ENCODE peak calls at places on chromosomes 12 and 14, in nine cellular contexts. One of them, this sample, is unnamed.

GRCh38 chr12:122867701-122868461 is 28.0 kb downstream of the VPS37B start:
- DNase-seq in CD8-positive, alpha-beta memory T cell: no peak
- DNase-seq in CD8-positive, alpha-beta T cell: peak
- DNase-seq in heart right ventricle: peak
- DNase-seq in upper lobe of right lung: peak
- DNase-seq in psoas muscle: peak
- DNase-seq in CD4-positive, CD25-positive, alpha-beta regulatory T cell: no peak
- DNase-seq in ovary: no peak
- DNase-seq in right cardiac atrium: peak
- DNase-seq in this sample: no peak

GRCh38 chr12:93441111-93441616 is 583 bp downstream of the UBE2N start:
- DNase-seq in right cardiac atrium: peak
- DNase-seq in ovary: peak
- DNase-seq in heart right ventricle: peak
- DNase-seq in CD8-positive, alpha-beta T cell: peak
- DNase-seq in psoas muscle: peak
- DNase-seq in CD8-positive, alpha-beta memory T cell: peak
- DNase-seq in CD4-positive, CD25-positive, alpha-beta regulatory T cell: peak
- DNase-seq in upper lobe of right lung: peak
- DNase-seq in this sample: peak

GRCh38 chr14:104665663-104666522 is 23.5 kb upstream of the INF2 start:
- DNase-seq in heart right ventricle: no peak
- DNase-seq in psoas muscle: no peak
- DNase-seq in CD4-positive, CD25-positive, alpha-beta regulatory T cell: peak
- DNase-seq in upper lobe of right lung: peak
- DNase-seq in ovary: no peak
- DNase-seq in CD8-positive, alpha-beta memory T cell: peak
- DNase-seq in right cardiac atrium: peak
- DNase-seq in CD8-positive, alpha-beta T cell: peak
- DNase-seq in this sample: peak

GRCh38 chr12:22230280-22230794 is 104.2 kb downstream of the ST8SIA1 start:
- DNase-seq in heart right ventricle: no peak
- DNase-seq in CD8-positive, alpha-beta T cell: no peak
- DNase-seq in ovary: no peak
- DNase-seq in upper lobe of right lung: no peak
- DNase-seq in psoas muscle: no peak
- DNase-seq in right cardiac atrium: no peak
- DNase-seq in CD8-positive, alpha-beta memory T cell: no peak
- DNase-seq in CD4-positive, CD25-positive, alpha-beta regulatory T cell: no peak
- DNase-seq in this sample: no peak

GRCh38 chr12:66002812-66003211 is 127.7 kb downstream of the LLPH start:
- DNase-seq in CD8-positive, alpha-beta T cell: no peak
- DNase-seq in right cardiac atrium: no peak
- DNase-seq in CD8-positive, alpha-beta memory T cell: no peak
- DNase-seq in heart right ventricle: no peak
- DNase-seq in ovary: no peak
- DNase-seq in CD4-positive, CD25-positive, alpha-beta regulatory T cell: no peak
- DNase-seq in upper lobe of right lung: no peak
- DNase-seq in psoas muscle: no peak
- DNase-seq in this sample: no peak

GRCh38 chr14:50083467-50084337 is 32.7 kb downstream of the VCPKMT start:
- DNase-seq in CD8-positive, alpha-beta T cell: peak
- DNase-seq in CD4-positive, CD25-positive, alpha-beta regulatory T cell: peak
- DNase-seq in right cardiac atrium: no peak
- DNase-seq in CD8-positive, alpha-beta memory T cell: peak
- DNase-seq in upper lobe of right lung: peak
- DNase-seq in heart right ventricle: no peak
- DNase-seq in psoas muscle: no peak
- DNase-seq in ovary: no peak
- DNase-seq in this sample: no peak

GRCh38 chr14:102659797-102660196 is 67.3 kb downstream of the RCOR1 start:
- DNase-seq in psoas muscle: no peak
- DNase-seq in right cardiac atrium: no peak
- DNase-seq in CD8-positive, alpha-beta T cell: no peak
- DNase-seq in upper lobe of right lung: no peak
- DNase-seq in heart right ventricle: no peak
- DNase-seq in ovary: no peak
- DNase-seq in CD4-positive, CD25-positive, alpha-beta regulatory T cell: no peak
- DNase-seq in CD8-positive, alpha-beta memory T cell: no peak
- DNase-seq in this sample: no peak

GRCh38 chr14:49553892-49554291 is 32.3 kb downstream of the RPS29 start:
- DNase-seq in CD8-positive, alpha-beta memory T cell: no peak
- DNase-seq in psoas muscle: no peak
- DNase-seq in ovary: no peak
- DNase-seq in CD4-positive, CD25-positive, alpha-beta regulatory T cell: no peak
- DNase-seq in right cardiac atrium: no peak
- DNase-seq in CD8-positive, alpha-beta T cell: no peak
- DNase-seq in heart right ventricle: no peak
- DNase-seq in upper lobe of right lung: no peak
- DNase-seq in this sample: no peak

GRCh38 chr12:12467222-12467621 is 95.4 kb downstream of the DUSP16 start:
- DNase-seq in CD8-positive, alpha-beta memory T cell: no peak
- DNase-seq in CD4-positive, CD25-positive, alpha-beta regulatory T cell: peak
- DNase-seq in psoas muscle: no peak
- DNase-seq in ovary: no peak
- DNase-seq in CD8-positive, alpha-beta T cell: peak
- DNase-seq in upper lobe of right lung: no peak
- DNase-seq in right cardiac atrium: no peak
- DNase-seq in heart right ventricle: no peak
- DNase-seq in this sample: no peak

GRCh38 chr12:105047303-105047702 is 37.0 kb downstream of the ALDH1L2 start:
- DNase-seq in CD8-positive, alpha-beta memory T cell: no peak
- DNase-seq in ovary: no peak
- DNase-seq in heart right ventricle: no peak
- DNase-seq in CD8-positive, alpha-beta T cell: no peak
- DNase-seq in psoas muscle: no peak
- DNase-seq in upper lobe of right lung: no peak
- DNase-seq in CD4-positive, CD25-positive, alpha-beta regulatory T cell: no peak
- DNase-seq in right cardiac atrium: no peak
- DNase-seq in this sample: no peak

GRCh38 chr14:57199911-57200310 is 68.8 kb downstream of the EXOC5 start:
- DNase-seq in CD4-positive, CD25-positive, alpha-beta regulatory T cell: no peak
- DNase-seq in right cardiac atrium: no peak
- DNase-seq in psoas muscle: no peak
- DNase-seq in CD8-positive, alpha-beta memory T cell: no peak
- DNase-seq in ovary: no peak
- DNase-seq in heart right ventricle: no peak
- DNase-seq in CD8-positive, alpha-beta T cell: no peak
- DNase-seq in upper lobe of right lung: no peak
- DNase-seq in this sample: no peak

GRCh38 chr12:68007023-68007422 is 17.8 kb downstream of the IFNG-AS1 start:
- DNase-seq in ovary: no peak
- DNase-seq in CD4-positive, CD25-positive, alpha-beta regulatory T cell: no peak
- DNase-seq in right cardiac atrium: no peak
- DNase-seq in upper lobe of right lung: no peak
- DNase-seq in psoas muscle: no peak
- DNase-seq in CD8-positive, alpha-beta T cell: no peak
- DNase-seq in CD8-positive, alpha-beta memory T cell: no peak
- DNase-seq in heart right ventricle: no peak
- DNase-seq in this sample: no peak

GRCh38 chr12:27824126-27824842 is 44.2 kb upstream of the MANSC4 start:
- DNase-seq in CD4-positive, CD25-positive, alpha-beta regulatory T cell: no peak
- DNase-seq in heart right ventricle: no peak
- DNase-seq in CD8-positive, alpha-beta memory T cell: no peak
- DNase-seq in right cardiac atrium: no peak
- DNase-seq in CD8-positive, alpha-beta T cell: no peak
- DNase-seq in ovary: no peak
- DNase-seq in psoas muscle: no peak
- DNase-seq in upper lobe of right lung: no peak
- DNase-seq in this sample: no peak

GRCh38 chr12:67220065-67220464 is 49.1 kb upstream of the CAND1 start:
- DNase-seq in CD8-positive, alpha-beta T cell: no peak
- DNase-seq in CD4-positive, CD25-positive, alpha-beta regulatory T cell: no peak
- DNase-seq in heart right ventricle: no peak
- DNase-seq in ovary: no peak
- DNase-seq in right cardiac atrium: peak
- DNase-seq in psoas muscle: no peak
- DNase-seq in upper lobe of right lung: no peak
- DNase-seq in CD8-positive, alpha-beta memory T cell: no peak
- DNase-seq in this sample: no peak

GRCh38 chr12:8785499-8785898 is 36.9 kb upstream of the A2ML1 start:
- DNase-seq in ovary: no peak
- DNase-seq in upper lobe of right lung: no peak
- DNase-seq in psoas muscle: no peak
- DNase-seq in CD4-positive, CD25-positive, alpha-beta regulatory T cell: no peak
- DNase-seq in CD8-positive, alpha-beta memory T cell: no peak
- DNase-seq in right cardiac atrium: no peak
- DNase-seq in heart right ventricle: no peak
- DNase-seq in CD8-positive, alpha-beta T cell: no peak
- DNase-seq in this sample: no peak

GRCh38 chr12:92538970-92539749 is 163.6 kb upstream of the PLEKHG7 start:
- DNase-seq in CD4-positive, CD25-positive, alpha-beta regulatory T cell: no peak
- DNase-seq in CD8-positive, alpha-beta T cell: no peak
- DNase-seq in psoas muscle: no peak
- DNase-seq in CD8-positive, alpha-beta memory T cell: no peak
- DNase-seq in right cardiac atrium: no peak
- DNase-seq in ovary: no peak
- DNase-seq in upper lobe of right lung: no peak
- DNase-seq in heart right ventricle: no peak
- DNase-seq in this sample: no peak

GRCh38 chr12:130303781-130304180 is 33.9 kb upstream of the PIWIL1 start:
- DNase-seq in psoas muscle: no peak
- DNase-seq in upper lobe of right lung: no peak
- DNase-seq in CD8-positive, alpha-beta T cell: no peak
- DNase-seq in right cardiac atrium: no peak
- DNase-seq in CD4-positive, CD25-positive, alpha-beta regulatory T cell: no peak
- DNase-seq in CD8-positive, alpha-beta memory T cell: no peak
- DNase-seq in ovary: no peak
- DNase-seq in heart right ventricle: no peak
- DNase-seq in this sample: no peak

GRCh38 chr14:93430889-93431670 is at the start of gene UNC79:
- DNase-seq in ovary: no peak
- DNase-seq in right cardiac atrium: peak
- DNase-seq in psoas muscle: peak
- DNase-seq in CD8-positive, alpha-beta memory T cell: no peak
- DNase-seq in CD8-positive, alpha-beta T cell: no peak
- DNase-seq in heart right ventricle: no peak
- DNase-seq in CD4-positive, CD25-positive, alpha-beta regulatory T cell: no peak
- DNase-seq in upper lobe of right lung: no peak
- DNase-seq in this sample: no peak

GRCh38 chr12:116318738-116319050 is 41.2 kb upstream of the MED13L start:
- DNase-seq in right cardiac atrium: no peak
- DNase-seq in psoas muscle: no peak
- DNase-seq in heart right ventricle: no peak
- DNase-seq in ovary: no peak
- DNase-seq in CD8-positive, alpha-beta T cell: no peak
- DNase-seq in upper lobe of right lung: no peak
- DNase-seq in CD4-positive, CD25-positive, alpha-beta regulatory T cell: no peak
- DNase-seq in CD8-positive, alpha-beta memory T cell: no peak
- DNase-seq in this sample: no peak
- H3K27ac ChIP-seq in right cardiac atrium: no peak
- H3K27ac ChIP-seq in psoas muscle: peak
- H3K27ac ChIP-seq in heart right ventricle: no peak
- H3K27ac ChIP-seq in ovary: no peak
- H3K27ac ChIP-seq in CD8-positive, alpha-beta T cell: no peak
- H3K27ac ChIP-seq in upper lobe of right lung: peak
- H3K27ac ChIP-seq in CD4-positive, CD25-positive, alpha-beta regulatory T cell: no peak
- H3K27ac ChIP-seq in CD8-positive, alpha-beta memory T cell: no peak
- H3K27ac ChIP-seq in this sample: peak

GRCh38 chr12:6373022-6373787 is 2.2 kb downstream of the SCNN1A start:
- DNase-seq in ovary: no peak
- DNase-seq in upper lobe of right lung: no peak
- DNase-seq in CD4-positive, CD25-positive, alpha-beta regulatory T cell: no peak
- DNase-seq in CD8-positive, alpha-beta memory T cell: no peak
- DNase-seq in CD8-positive, alpha-beta T cell: no peak
- DNase-seq in psoas muscle: no peak
- DNase-seq in heart right ventricle: no peak
- DNase-seq in right cardiac atrium: peak
- DNase-seq in this sample: peak
- H3K27ac ChIP-seq in ovary: no peak
- H3K27ac ChIP-seq in upper lobe of right lung: peak
- H3K27ac ChIP-seq in CD4-positive, CD25-positive, alpha-beta regulatory T cell: no peak
- H3K27ac ChIP-seq in CD8-positive, alpha-beta memory T cell: no peak
- H3K27ac ChIP-seq in CD8-positive, alpha-beta T cell: no peak
- H3K27ac ChIP-seq in psoas muscle: peak
- H3K27ac ChIP-seq in heart right ventricle: no peak
- H3K27ac ChIP-seq in right cardiac atrium: no peak
- H3K27ac ChIP-seq in this sample: no peak

DNA sequence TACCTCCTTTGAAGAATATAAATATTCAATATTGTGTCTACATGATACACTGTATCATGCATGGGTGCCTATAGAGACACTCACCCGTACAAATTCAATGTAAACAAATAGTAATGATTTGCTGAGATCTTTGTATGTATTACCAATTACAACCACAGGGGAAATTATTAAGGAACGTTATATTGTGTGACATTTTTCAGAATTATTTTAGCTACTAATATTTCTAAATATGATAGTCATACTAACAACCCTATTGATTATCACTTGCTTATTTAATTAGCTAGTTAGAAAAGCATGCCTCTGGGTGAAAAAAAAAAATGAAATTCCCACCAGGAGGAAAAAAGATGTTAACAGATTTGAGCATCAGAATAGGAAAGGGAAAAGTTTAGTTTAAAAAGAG is 2.1 kb downstream of the SOX5 start:
- DNase-seq in CD8-positive, alpha-beta memory T cell: no peak
- DNase-seq in CD8-positive, alpha-beta T cell: no peak
- DNase-seq in upper lobe of right lung: no peak
- DNase-seq in heart right ventricle: no peak
- DNase-seq in CD4-positive, CD25-positive, alpha-beta regulatory T cell: no peak
- DNase-seq in ovary: no peak
- DNase-seq in psoas muscle: no peak
- DNase-seq in right cardiac atrium: no peak
- DNase-seq in this sample: no peak
- H3K27ac ChIP-seq in CD8-positive, alpha-beta memory T cell: no peak
- H3K27ac ChIP-seq in CD8-positive, alpha-beta T cell: no peak
- H3K27ac ChIP-seq in upper lobe of right lung: no peak
- H3K27ac ChIP-seq in heart right ventricle: no peak
- H3K27ac ChIP-seq in CD4-positive, CD25-positive, alpha-beta regulatory T cell: no peak
- H3K27ac ChIP-seq in ovary: no peak
- H3K27ac ChIP-seq in psoas muscle: no peak
- H3K27ac ChIP-seq in right cardiac atrium: no peak
- H3K27ac ChIP-seq in this sample: no peak

GRCh38 chr14:31230559-31230958 is 23.0 kb upstream of the HECTD1 start:
- DNase-seq in right cardiac atrium: no peak
- DNase-seq in CD8-positive, alpha-beta T cell: no peak
- DNase-seq in heart right ventricle: no peak
- DNase-seq in psoas muscle: no peak
- DNase-seq in CD8-positive, alpha-beta memory T cell: no peak
- DNase-seq in CD4-positive, CD25-positive, alpha-beta regulatory T cell: no peak
- DNase-seq in upper lobe of right lung: no peak
- DNase-seq in ovary: no peak
- DNase-seq in this sample: no peak

GRCh38 chr14:31232081-31232480 is 24.5 kb upstream of the HECTD1 start:
- DNase-seq in CD4-positive, CD25-positive, alpha-beta regulatory T cell: no peak
- DNase-seq in CD8-positive, alpha-beta T cell: no peak
- DNase-seq in psoas muscle: no peak
- DNase-seq in heart right ventricle: no peak
- DNase-seq in upper lobe of right lung: no peak
- DNase-seq in CD8-positive, alpha-beta memory T cell: no peak
- DNase-seq in ovary: no peak
- DNase-seq in right cardiac atrium: no peak
- DNase-seq in this sample: no peak

GRCh38 chr14:31229009-31229408 is 21.4 kb upstream of the HECTD1 start:
- DNase-seq in CD8-positive, alpha-beta memory T cell: no peak
- DNase-seq in upper lobe of right lung: no peak
- DNase-seq in CD8-positive, alpha-beta T cell: no peak
- DNase-seq in CD4-positive, CD25-positive, alpha-beta regulatory T cell: no peak
- DNase-seq in heart right ventricle: no peak
- DNase-seq in psoas muscle: no peak
- DNase-seq in ovary: no peak
- DNase-seq in right cardiac atrium: no peak
- DNase-seq in this sample: no peak

GRCh38 chr14:31228533-31228932 is 20.9 kb upstream of the HECTD1 start:
- DNase-seq in ovary: no peak
- DNase-seq in heart right ventricle: no peak
- DNase-seq in upper lobe of right lung: no peak
- DNase-seq in CD8-positive, alpha-beta T cell: no peak
- DNase-seq in CD8-positive, alpha-beta memory T cell: no peak
- DNase-seq in psoas muscle: no peak
- DNase-seq in right cardiac atrium: no peak
- DNase-seq in CD4-positive, CD25-positive, alpha-beta regulatory T cell: no peak
- DNase-seq in this sample: no peak

GRCh38 chr14:31229638-31230229 is 22.1 kb upstream of the HECTD1 start:
- DNase-seq in right cardiac atrium: peak
- DNase-seq in psoas muscle: peak
- DNase-seq in CD4-positive, CD25-positive, alpha-beta regulatory T cell: no peak
- DNase-seq in CD8-positive, alpha-beta memory T cell: no peak
- DNase-seq in CD8-positive, alpha-beta T cell: no peak
- DNase-seq in upper lobe of right lung: peak
- DNase-seq in heart right ventricle: peak
- DNase-seq in ovary: peak
- DNase-seq in this sample: no peak
- H3K27ac ChIP-seq in right cardiac atrium: peak
- H3K27ac ChIP-seq in psoas muscle: peak
- H3K27ac ChIP-seq in CD4-positive, CD25-positive, alpha-beta regulatory T cell: no peak
- H3K27ac ChIP-seq in CD8-positive, alpha-beta memory T cell: peak
- H3K27ac ChIP-seq in CD8-positive, alpha-beta T cell: no peak
- H3K27ac ChIP-seq in upper lobe of right lung: peak
- H3K27ac ChIP-seq in heart right ventricle: peak
- H3K27ac ChIP-seq in ovary: no peak
- H3K27ac ChIP-seq in this sample: no peak